ENCODE peak calls at places on chromosomes 1 and 21, in four cellular contexts. Z, A, D and S are unnamed samples.
A peak's percentile ranks its signal among the peaks of the same experiment; 100 is the strongest.

GRCh38 chr1:181192277-181192676 is 103.8 kb downstream of the IER5 start:
- DNase-seq in Z (no peak), A (no peak), D (no peak), S (no peak)

GRCh38 chr1:8866792-8867415 is 11.6 kb downstream of the ENO1 start:
- DNase-seq in Z (no peak), D (no peak), A (no peak), S (no peak)

GRCh38 chr21:42716074-42716473 is 62.7 kb downstream of the PDE9A start:
- DNase-seq in D (no peak), Z (no peak), A (no peak), S (no peak)

GRCh38 chr1:40820911-40821693 is 37.5 kb downstream of the KCNQ4 start:
- DNase-seq in D (no peak), Z (no peak), A (peak; percentile 99), S (no peak)

GRCh38 chr1:233972951-233973635 is 68.6 kb downstream of the SLC35F3 start:
- DNase-seq in A (peak; percentile 83), D (no peak), Z (peak; percentile 52), S (peak; percentile 39)

GRCh38 chr1:53111073-53111556 is 31.3 kb downstream of the SLC1A7 start:
- DNase-seq in A (no peak), D (peak; percentile 71), Z (no peak), S (no peak)

GRCh38 chr1:15543589-15544568 is 17.2 kb downstream of the DNAJC16 start:
- DNase-seq in D (no peak), Z (no peak), A (peak; percentile 95), S (no peak)

GRCh38 chr1:1433804-1434130 is 1.7 kb upstream of the VWA1 start:
- DNase-seq in D (no peak), A (no peak), Z (peak; percentile 56), S (no peak)

GRCh38 chr1:110734146-110734680 is 59.5 kb upstream of the KCNA3 start:
- DNase-seq in A (no peak), Z (no peak), D (no peak), S (no peak)

GRCh38 chr1:162223488-162223887 is 153.2 kb downstream of the SPATA46 start:
- DNase-seq in A (no peak), Z (no peak), D (no peak), S (no peak)

GRCh38 chr1:14672030-14672429 is 73.5 kb downstream of the KAZN start:
- DNase-seq in A (no peak), Z (no peak), D (no peak), S (no peak)

GRCh38 chr1:79895573-79895972 is 889.0 kb upstream of the ADGRL4 start:
- DNase-seq in A (no peak), D (no peak), Z (no peak), S (no peak)

GRCh38 chr1:171217658-171218443 is 30.4 kb upstream of the FMO1 start:
- DNase-seq in Z (no peak), D (no peak), A (no peak), S (no peak)

GRCh38 chr1:25645641-25646400 is 29.2 kb downstream of the MAN1C1 start:
- DNase-seq in D (no peak), Z (no peak), A (no peak), S (no peak)

GRCh38 chr1:145983206-145983675 is 13.1 kb downstream of the TXNIP start:
- DNase-seq in D (no peak), A (no peak), Z (no peak), S (no peak)

GRCh38 chr1:220278991-220279390 is 6.7 kb upstream of the RAB3GAP2 start:
- DNase-seq in Z (no peak), A (no peak), D (no peak), S (no peak)

GRCh38 chr1:180881806-180882509 is 30.7 kb upstream of the KIAA1614 start:
- DNase-seq in Z (peak; percentile 21), A (peak; percentile 76), D (peak; percentile 25), S (peak; percentile 20)

GRCh38 chr1:235864965-235865525 is 1.7 kb downstream of the LYST start:
- DNase-seq in A (no peak), D (no peak), Z (no peak), S (no peak)

GRCh38 chr1:162712317-162713029 is 78.0 kb upstream of the HSD17B7 start:
- DNase-seq in Z (no peak), D (no peak), A (no peak), S (no peak)

GRCh38 chr1:36366091-36366661 is 19.5 kb downstream of the STK40 start:
- DNase-seq in A (no peak), Z (no peak), D (no peak), S (no peak)

GRCh38 chr1:61269648-61270047 is 187.3 kb downstream of the NFIA start:
- DNase-seq in Z (no peak), D (no peak), A (no peak), S (no peak)

GRCh38 chr1:35717911-35718476 is 690 bp downstream of the C1orf216 start:
- DNase-seq in D (no peak), A (peak; percentile 82), Z (peak; percentile 13), S (no peak)

GRCh38 chr21:24895885-24896734 is 711.2 kb downstream of the MRPL39 start:
- DNase-seq in A (no peak), D (no peak), Z (no peak), S (no peak)

GRCh38 chr1:186152227-186152944 is 222.7 kb downstream of the TPR start:
- DNase-seq in D (no peak), Z (peak; percentile 54), A (no peak), S (no peak)

GRCh38 chr1:220928725-220929297 is 49.6 kb downstream of the HLX start:
- DNase-seq in D (no peak), A (no peak), Z (no peak), S (no peak)

GRCh38 chr1:153990468-153991150 is at the start of gene RPS27:
- DNase-seq in D (peak; percentile 98), A (peak; percentile 95), Z (peak; percentile 98), S (peak; percentile 95)

GRCh38 chr1:147504801-147505303 is 36.4 kb upstream of the BCL9 start:
- DNase-seq in Z (no peak), A (peak; percentile 50), D (no peak), S (no peak)

GRCh38 chr1:173099166-173099565 is 48.4 kb upstream of the TNFSF18 start:
- DNase-seq in Z (no peak), A (no peak), D (no peak), S (no peak)

GRCh38 chr1:17572264-17572985 is 32.9 kb downstream of the ARHGEF10L start:
- DNase-seq in Z (no peak), A (peak; percentile 31), D (no peak), S (no peak)
- TF ChIP-seq TCF7L2 in Z (no peak), A (no peak), D (no peak), S (no peak)

GRCh38 chr1:11596295-11596694 is 57.9 kb downstream of the FBXO2 start:
- DNase-seq in A (no peak), D (no peak), Z (no peak), S (no peak)

GRCh38 chr1:11595287-11595686 is 58.9 kb downstream of the FBXO2 start:
- DNase-seq in D (no peak), A (no peak), Z (no peak), S (no peak)

GRCh38 chr1:11592752-11593151 is 61.5 kb downstream of the FBXO2 start:
- DNase-seq in D (no peak), Z (no peak), A (no peak), S (no peak)

GRCh38 chr1:11594625-11595024 is 59.6 kb downstream of the FBXO2 start:
- DNase-seq in A (no peak), Z (no peak), D (no peak), S (no peak)

DNA sequence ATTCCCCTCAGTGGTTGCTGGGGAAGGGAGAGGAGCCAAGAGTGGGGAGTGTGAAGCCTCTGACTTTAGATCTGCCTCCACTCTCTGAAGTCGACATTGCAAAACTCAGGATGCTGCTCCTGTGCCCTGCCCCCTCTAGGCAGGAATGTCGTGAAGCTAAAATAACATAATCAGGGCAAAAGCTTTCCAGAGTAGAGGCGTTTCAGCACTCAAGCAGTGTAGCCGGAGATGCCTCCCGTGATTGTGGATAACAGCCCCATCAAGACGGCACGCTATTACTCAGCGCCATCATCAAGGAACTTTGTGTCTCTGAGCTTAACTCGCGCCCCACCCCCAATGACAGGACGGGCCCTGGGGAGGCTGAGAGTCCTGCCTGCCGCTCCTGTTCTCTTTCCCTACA is 60.0 kb downstream of the FBXO2 start:
- DNase-seq in Z (peak; percentile 10), D (peak; percentile 22), A (no peak), S (no peak)
- TF ChIP-seq CTCF in Z (no peak), D (peak; percentile 51), A (no peak), S (no peak)

GRCh38 chr1:111748618-111749337 is 6.9 kb upstream of the DDX20 start:
- DNase-seq in Z (no peak), D (no peak), A (no peak), S (no peak)
- H3K27ac ChIP-seq in Z (no peak overlapping the region), D (no peak overlapping the region), A (no peak overlapping the region), S (no peak overlapping the region)

DNA sequence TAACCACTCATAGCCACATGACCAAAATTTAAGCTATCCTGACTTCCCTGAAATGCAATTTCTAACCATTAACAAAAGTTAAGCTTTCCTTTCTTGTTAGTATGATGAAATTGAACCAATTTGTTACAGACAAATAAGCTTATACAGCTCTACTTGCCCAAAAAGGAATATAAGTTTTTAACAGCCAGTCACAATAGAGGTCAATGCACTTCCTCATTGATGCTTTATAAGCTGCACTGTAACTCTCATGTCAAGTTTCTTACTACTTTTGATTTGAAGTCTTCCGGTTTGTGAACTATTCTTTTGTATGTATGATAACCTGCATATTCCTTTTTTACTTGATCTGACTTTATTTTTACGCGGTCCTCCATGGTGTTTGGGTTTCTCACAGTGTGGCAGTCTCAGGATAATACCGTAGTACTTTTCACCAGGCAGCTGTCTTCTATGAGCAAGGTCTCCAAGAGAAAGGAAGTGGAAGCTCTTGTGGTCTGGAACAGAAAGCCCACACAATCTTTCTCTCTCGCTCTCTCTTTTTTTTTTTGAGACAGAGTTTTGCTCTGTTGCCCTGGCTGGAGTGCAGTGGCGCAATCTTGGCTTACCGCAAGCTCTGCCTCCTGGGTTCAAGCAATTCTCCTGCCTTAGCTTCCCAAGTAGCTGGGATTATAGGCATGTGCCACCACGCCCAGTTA is 331.6 kb downstream of the SRGAP2C start:
- DNase-seq in A (no peak), Z (no peak), D (no peak), S (no peak)
- TF ChIP-seq TCF7L2 in A (no peak), Z (no peak), D (no peak), S (no peak)

DNA sequence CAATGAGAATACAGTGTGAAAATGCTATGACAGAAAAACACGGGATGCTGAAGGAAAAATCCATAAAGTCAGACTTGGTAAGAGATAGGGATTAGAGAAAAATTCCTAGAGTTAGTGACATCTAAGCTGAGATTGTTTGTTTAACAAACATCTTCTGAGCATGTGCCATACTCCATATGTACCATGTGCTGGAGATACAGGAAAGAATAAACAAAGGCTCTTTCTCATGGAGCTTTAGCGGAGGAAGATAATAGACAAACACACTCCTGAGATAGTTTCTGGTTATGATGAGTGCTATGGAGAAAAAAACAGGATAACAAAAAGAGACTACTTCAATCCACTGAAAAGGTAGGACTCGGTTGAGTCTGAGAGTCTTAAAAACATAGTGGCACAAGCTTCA is 22.0 kb upstream of the AIM2 start:
- DNase-seq in A (no peak), D (no peak), Z (no peak), S (no peak)
- TF ChIP-seq CTCF in A (no peak), D (no peak), Z (no peak), S (no peak)

GRCh38 chr1:42211224-42211623 is 46.7 kb upstream of the GUCA2A start:
- DNase-seq in D (no peak), A (no peak), Z (no peak), S (no peak)
- H3K27ac ChIP-seq in D (no peak overlapping the region), A (no peak overlapping the region), Z (no peak overlapping the region), S (no peak overlapping the region)

GRCh38 chr1:205514211-205515142 is 10.0 kb downstream of the CDK18 start:
- DNase-seq in A (no peak), Z (no peak), D (no peak), S (no peak)
- TF ChIP-seq TCF7L2 in A (no peak), Z (no peak), D (no peak), S (no peak)